ENCODE peak calls at places on chromosomes 13 and 19, in seven cellular contexts. F is Peyer's patch, Z is gastrocnemius medialis, Y is A549, V is IMR-90, R is tibial nerve, D is HepG2. E is an unnamed sample.

GRCh38 chr13:74132152-74132767 is 1.9 kb downstream of the KLF12 start:
- DNase-seq in F (peak; percentile 46), Z (no peak), Y (no peak), V (peak; percentile 39), R (no peak), D (peak; percentile 15), E (peak; percentile 17)

GRCh38 chr19:4064551-4065260 is 2.0 kb downstream of the ZBTB7A start:
- DNase-seq in F (peak; percentile 74), Z (peak; percentile 67), Y (no peak), V (no peak), R (no peak), D (no peak), E (peak; percentile 70)

GRCh38 chr13:44972956-44973581 is 16.2 kb downstream of the NUFIP1 start:
- DNase-seq in F (no peak), Z (no peak), Y (peak; percentile 15), V (peak; percentile 38), R (no peak), D (peak; percentile 36), E (no peak)

GRCh38 chr19:1748115-1748702 is 5.1 kb upstream of the ONECUT3 start:
- DNase-seq in F (peak; percentile 50), Z (no peak), Y (no peak), V (no peak), R (no peak), D (no peak), E (no peak)

GRCh38 chr13:89199138-89199537 is 1528.0 kb downstream of the SLITRK5 start:
- DNase-seq in F (no peak), Z (no peak), Y (no peak), V (no peak), R (no peak), D (no peak), E (no peak)

GRCh38 chr13:79943633-79944032 is 397.3 kb downstream of the SPRY2 start:
- DNase-seq in F (no peak), Z (no peak), Y (no peak), V (no peak), R (no peak), D (no peak), E (no peak)

GRCh38 chr19:48614436-48615144 is at the start of gene FAM83E:
- DNase-seq in F (no peak), Z (peak; percentile 53), Y (peak; percentile 75), V (no peak), R (no peak), D (no peak), E (no peak)

GRCh38 chr19:19403373-19403901 is 2.0 kb upstream of the GATAD2A start:
- DNase-seq in F (no peak), Z (peak; percentile 54), Y (no peak), V (peak; percentile 44), R (no peak), D (no peak), E (no peak)

GRCh38 chr13:38630780-38631179 is 56.1 kb upstream of the FREM2 start:
- DNase-seq in F (no peak), Z (no peak), Y (no peak), V (peak; percentile 32), R (no peak), D (no peak), E (no peak)

GRCh38 chr19:372306-372890 is 27.8 kb upstream of the MIER2 start:
- DNase-seq in F (no peak), Z (no peak), Y (no peak), V (peak; percentile 70), R (no peak), D (no peak), E (peak; percentile 81)
- TF ChIP-seq POLR2A in F (no peak), Z (no peak), Y (no peak), V (no peak), R (no peak), D (no peak), E (no peak)

DNA sequence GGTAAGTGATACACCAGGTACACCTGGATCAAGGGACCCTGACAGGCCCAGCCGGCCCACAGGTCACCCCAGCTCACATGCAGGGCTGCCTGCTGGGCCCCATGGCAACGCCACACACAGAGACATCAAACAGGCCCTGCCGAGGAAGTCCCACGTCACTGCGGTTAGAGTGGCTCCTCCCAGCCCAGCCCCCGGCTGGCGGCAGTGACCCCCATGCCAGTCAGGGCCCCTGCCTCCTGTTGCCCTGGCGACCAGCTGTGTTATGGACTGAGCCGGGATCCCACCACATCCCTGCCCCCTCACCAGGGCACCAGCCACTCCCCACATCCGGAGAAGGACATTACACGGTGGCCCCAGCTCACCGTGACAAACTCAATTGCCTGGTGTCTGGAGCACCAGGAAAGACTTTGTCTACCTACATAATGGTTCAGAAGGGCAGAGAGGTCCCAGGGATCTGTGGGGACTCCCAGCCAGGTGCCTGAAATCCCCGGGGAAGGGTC is 30.4 kb upstream of the NANOS3 start:
- DNase-seq in F (peak; percentile 94), Z (peak; percentile 79), Y (peak; percentile 78), V (peak; percentile 93), R (peak; percentile 60), D (peak; percentile 95), E (peak; percentile 95)
- TF ChIP-seq POLR2A in F (no peak), Z (peak; percentile 7), Y (peak; percentile 18), V (no peak), R (no peak), D (peak; percentile 79), E (no peak)

GRCh38 chr19:7488736-7489353 is at the start of gene PEX11G:
- DNase-seq in F (peak; percentile 87), Z (peak; percentile 81), Y (peak; percentile 93), V (peak; percentile 81), R (peak; percentile 75), D (no peak), E (peak; percentile 93)
- TF ChIP-seq POLR2A in F (peak; percentile 68), Z (peak; percentile 52), Y (peak; percentile 73), V (peak; percentile 69), R (peak; percentile 79), D (no peak), E (peak; percentile 89)

GRCh38 chr19:44304659-44305193 is at the start of gene ZNF235:
- DNase-seq in F (peak; percentile 83), Z (peak; percentile 94), Y (peak; percentile 99), V (peak; percentile 99), R (peak; percentile 55), D (peak; percentile 88), E (peak; percentile 89)
- TF ChIP-seq POLR2A in F (peak; percentile 23), Z (peak; percentile 42), Y (peak; percentile 56), V (no peak), R (no peak), D (peak; percentile 37), E (no peak)